ENCODE peak calls at places on chromosomes 5 and 9, in four cellular contexts. T is MG63, A is AG08395, Y is GM20000. G is an unnamed sample.

GRCh38 chr9:27528886-27529315 is 713 bp downstream of the MOB3B start:
- DNase-seq in T (no peak), A (no peak), Y (peak), G (no peak)

GRCh38 chr5:111159845-111160244 is 64.3 kb upstream of the CAMK4 start:
- DNase-seq in T (no peak), A (no peak), Y (no peak), G (no peak)

GRCh38 chr5:59275537-59276276 is 617.8 kb downstream of the PDE4D start:
- DNase-seq in T (peak), A (peak), Y (no peak), G (no peak)

GRCh38 chr5:42772265-42772993 is 15.8 kb downstream of the CCDC152 start:
- DNase-seq in T (no peak), A (no peak), Y (no peak), G (no peak)

GRCh38 chr5:127942246-127943060 is 141.1 kb upstream of the SLC12A2 start:
- DNase-seq in T (no peak), A (no peak), Y (no peak), G (no peak)

GRCh38 chr5:81884871-81885270 is 87.0 kb upstream of the ATG10 start:
- DNase-seq in T (no peak), A (no peak), Y (no peak), G (no peak)

GRCh38 chr9:91032056-91032455 is 230.4 kb downstream of the SYK start:
- DNase-seq in T (no peak), A (no peak), Y (no peak), G (no peak)

GRCh38 chr9:76453785-76454184 is 5.2 kb upstream of the GCNT1 start:
- DNase-seq in T (no peak), A (peak), Y (no peak), G (peak)

GRCh38 chr9:22029231-22029630 is 20.1 kb upstream of the CDKN2B start:
- DNase-seq in T (no peak), A (no peak), Y (no peak), G (no peak)

GRCh38 chr5:69206528-69207190 is 17.3 kb downstream of the CENPH start:
- DNase-seq in T (no peak), A (no peak), Y (no peak), G (no peak)

GRCh38 chr5:158976035-158976434 is 123.7 kb downstream of the EBF1 start:
- DNase-seq in T (no peak), A (peak), Y (no peak), G (peak)

GRCh38 chr5:180803181-180804128 is 849 bp upstream of the MGAT1 start:
- DNase-seq in T (peak), A (no peak), Y (peak), G (no peak)

GRCh38 chr9:85451680-85452079 is 290.1 kb downstream of the AGTPBP1 start:
- DNase-seq in T (no peak), A (no peak), Y (no peak), G (no peak)

GRCh38 chr9:133234577-133235322 is 25.7 kb upstream of the OBP2B start:
- DNase-seq in T (no peak), A (no peak), Y (no peak), G (no peak)

GRCh38 chr5:88396635-88397285 is 128.1 kb upstream of the TMEM161B start:
- DNase-seq in T (no peak), A (no peak), Y (no peak), G (no peak)

GRCh38 chr9:68969538-68969937 is 44.4 kb downstream of the PRKACG start:
- DNase-seq in T (no peak), A (no peak), Y (no peak), G (no peak)

GRCh38 chr5:145975361-145976066 is 39.1 kb downstream of the SH3RF2 start:
- DNase-seq in T (peak), A (no peak), Y (no peak), G (no peak)

GRCh38 chr5:72141440-72142271 is 34.4 kb downstream of the MAP1B start:
- DNase-seq in T (peak), A (peak), Y (no peak), G (peak)

GRCh38 chr9:33687779-33688178 is 107.6 kb upstream of the PRSS3 start:
- DNase-seq in T (peak), A (no peak), Y (no peak), G (no peak)

GRCh38 chr9:71146511-71146910 is 25.1 kb upstream of the TRPM3 start:
- DNase-seq in T (no peak), A (no peak), Y (no peak), G (no peak)

GRCh38 chr5:7970816-7971215 is 101.9 kb downstream of the MTRR start:
- DNase-seq in T (no peak), A (no peak), Y (no peak), G (no peak)

GRCh38 chr5:135605221-135605620 is 26.4 kb upstream of the CXCL14 start:
- DNase-seq in T (no peak), A (no peak), Y (no peak), G (no peak)

GRCh38 chr9:119370816-119371215 is 1.6 kb upstream of the BRINP1 start:
- DNase-seq in T (peak), A (peak), Y (peak), G (no peak)

GRCh38 chr9:125997510-125997823 is 250.3 kb downstream of the PBX3 start:
- DNase-seq in T (no peak), A (no peak), Y (no peak), G (no peak)

GRCh38 chr5:53874409-53874808 is 314.0 kb downstream of the NDUFS4 start:
- DNase-seq in T (peak), A (peak), Y (no peak), G (no peak)

GRCh38 chr5:176793343-176793699 is 17.0 kb upstream of the UNC5A start:
- DNase-seq in T (no peak), A (no peak), Y (no peak), G (no peak)

GRCh38 chr5:76351577-76351976 is 51.5 kb upstream of the IQGAP2 start:
- DNase-seq in T (no peak), A (no peak), Y (peak), G (no peak)

GRCh38 chr5:65967288-65968066 is 41.1 kb downstream of the ERBIN start:
- DNase-seq in T (no peak), A (no peak), Y (no peak), G (no peak)

GRCh38 chr5:95956900-95957293 is 4.8 kb downstream of the ELL2 start:
- DNase-seq in T (no peak), A (no peak), Y (no peak), G (no peak)

GRCh38 chr9:89711866-89712265 is 107.1 kb downstream of the GADD45G start:
- DNase-seq in T (no peak), A (no peak), Y (no peak), G (no peak)

GRCh38 chr5:7801898-7802614 is 48.9 kb downstream of the CFAP90 start:
- DNase-seq in T (no peak), A (no peak), Y (no peak), G (no peak)

G was measured in GM04503.